ENCODE peak calls at places on chromosome 5, in nine cellular contexts. I, D, K, U, Z, F, T, Q and L are unnamed samples.

GRCh38 chr5:76804266-76804665 is 14.6 kb upstream of the F2RL1 start:
- DNase-seq in I (no peak), D (no peak), K (no peak), U (no peak), Z (no peak), F (no peak), T (no peak), Q (no peak), L (no peak)

GRCh38 chr5:95841914-95842812 is 19.6 kb upstream of the GLRX start:
- DNase-seq in I (no peak), D (no peak), K (no peak), U (no peak), Z (no peak), F (no peak), T (no peak), Q (peak), L (no peak)

GRCh38 chr5:176409765-176410164 is 6.6 kb downstream of the CLTB start:
- DNase-seq in I (no peak), D (no peak), K (no peak), U (no peak), Z (no peak), F (no peak), T (no peak), Q (no peak), L (no peak)

GRCh38 chr5:140674211-140674610 is 835 bp upstream of the DND1 start:
- DNase-seq in I (no peak), D (no peak), K (no peak), U (no peak), Z (no peak), F (no peak), T (no peak), Q (no peak), L (no peak)

GRCh38 chr5:58080573-58080972 is 379.3 kb downstream of the PLK2 start:
- DNase-seq in I (no peak), D (no peak), K (no peak), U (no peak), Z (no peak), F (no peak), T (no peak), Q (no peak), L (no peak)

GRCh38 chr5:143588933-143589662 is 185.6 kb upstream of the NR3C1 start:
- DNase-seq in I (no peak), D (no peak), K (no peak), U (no peak), Z (no peak), F (no peak), T (no peak), Q (no peak), L (no peak)

GRCh38 chr5:107985144-107985543 is 314.4 kb upstream of the EFNA5 start:
- DNase-seq in I (no peak), D (no peak), K (no peak), U (no peak), Z (no peak), F (no peak), T (no peak), Q (no peak), L (no peak)

GRCh38 chr5:143033535-143034260 is 263.5 kb downstream of the ARHGAP26 start:
- DNase-seq in I (no peak), D (no peak), K (no peak), U (peak), Z (no peak), F (no peak), T (no peak), Q (no peak), L (no peak)

GRCh38 chr5:56340196-56340980 is 107.3 kb upstream of the ANKRD55 start:
- DNase-seq in I (no peak), D (no peak), K (no peak), U (no peak), Z (no peak), F (no peak), T (no peak), Q (no peak), L (no peak)

GRCh38 chr5:150129813-150130492 is 25.7 kb downstream of the PDGFRB start:
- DNase-seq in I (no peak), D (peak), K (peak), U (no peak), Z (peak), F (peak), T (peak), Q (peak), L (no peak)

GRCh38 chr5:32908646-32909045 is 197.5 kb downstream of the NPR3 start:
- DNase-seq in I (no peak), D (no peak), K (no peak), U (no peak), Z (no peak), F (no peak), T (no peak), Q (no peak), L (no peak)